ENCODE peak calls at places on chromosomes 5 and 9, in four cellular contexts. One of them, this sample, is unnamed.

GRCh38 chr5:95621839-95622629 is 2.1 kb downstream of the GPR150 start:
- DNase-seq in SW 1271: no peak
- DNase-seq in stromal cell of bone marrow: no peak
- DNase-seq in AG04449: no peak
- DNase-seq in this sample: no peak

GRCh38 chr9:136946228-136946892 is 1.3 kb downstream of the C8G start:
- DNase-seq in SW 1271: no peak
- DNase-seq in stromal cell of bone marrow: no peak
- DNase-seq in AG04449: no peak
- DNase-seq in this sample: no peak

GRCh38 chr5:10712574-10713366 is 48.3 kb downstream of the DAP start:
- DNase-seq in SW 1271: no peak
- DNase-seq in stromal cell of bone marrow: no peak
- DNase-seq in AG04449: no peak
- DNase-seq in this sample: no peak

GRCh38 chr9:124776952-124777645 is at the start of gene OLFML2A:
- DNase-seq in SW 1271: no peak
- DNase-seq in stromal cell of bone marrow: no peak
- DNase-seq in AG04449: no peak
- DNase-seq in this sample: no peak

GRCh38 chr5:82225525-82226172 is 52.5 kb downstream of the RPS23 start:
- DNase-seq in SW 1271: no peak
- DNase-seq in stromal cell of bone marrow: peak
- DNase-seq in AG04449: peak
- DNase-seq in this sample: peak

GRCh38 chr5:60820593-60821487 is 23.2 kb downstream of the ELOVL7 start:
- DNase-seq in SW 1271: no peak
- DNase-seq in stromal cell of bone marrow: no peak
- DNase-seq in AG04449: no peak
- DNase-seq in this sample: no peak

GRCh38 chr5:179287631-179288030 is 57.6 kb downstream of the ADAMTS2 start:
- DNase-seq in SW 1271: no peak
- DNase-seq in stromal cell of bone marrow: no peak
- DNase-seq in AG04449: no peak
- DNase-seq in this sample: no peak

GRCh38 chr9:93288891-93289883 is 105.2 kb downstream of the WNK2 start:
- DNase-seq in SW 1271: no peak
- DNase-seq in stromal cell of bone marrow: no peak
- DNase-seq in AG04449: no peak
- DNase-seq in this sample: no peak

GRCh38 chr9:37531699-37532098 is 44.5 kb downstream of the FBXO10 start:
- DNase-seq in SW 1271: no peak
- DNase-seq in stromal cell of bone marrow: no peak
- DNase-seq in AG04449: no peak
- DNase-seq in this sample: no peak

GRCh38 chr5:111830333-111830732 is 73.3 kb upstream of the NREP start:
- DNase-seq in SW 1271: no peak
- DNase-seq in stromal cell of bone marrow: no peak
- DNase-seq in AG04449: no peak
- DNase-seq in this sample: no peak

GRCh38 chr5:41418220-41419031 is 92.0 kb downstream of the PLCXD3 start:
- DNase-seq in SW 1271: peak
- DNase-seq in stromal cell of bone marrow: no peak
- DNase-seq in AG04449: no peak
- DNase-seq in this sample: peak

GRCh38 chr5:146173597-146173996 is 8.9 kb downstream of the LARS1 start:
- DNase-seq in SW 1271: no peak
- DNase-seq in stromal cell of bone marrow: no peak
- DNase-seq in AG04449: no peak
- DNase-seq in this sample: no peak

GRCh38 chr5:3075309-3075708 is 323.8 kb upstream of the IRX2 start:
- DNase-seq in SW 1271: no peak
- DNase-seq in stromal cell of bone marrow: no peak
- DNase-seq in AG04449: no peak
- DNase-seq in this sample: no peak

GRCh38 chr9:17191095-17191494 is 56.3 kb downstream of the CNTLN start:
- DNase-seq in SW 1271: no peak
- DNase-seq in stromal cell of bone marrow: no peak
- DNase-seq in AG04449: peak
- DNase-seq in this sample: no peak

GRCh38 chr9:137899551-137900360 is 22.2 kb downstream of the CACNA1B start:
- DNase-seq in SW 1271: no peak
- DNase-seq in stromal cell of bone marrow: no peak
- DNase-seq in AG04449: no peak
- DNase-seq in this sample: no peak

GRCh38 chr5:369151-369939 is 47.8 kb downstream of the AHRR start:
- DNase-seq in SW 1271: no peak
- DNase-seq in stromal cell of bone marrow: no peak
- DNase-seq in AG04449: no peak
- DNase-seq in this sample: no peak

GRCh38 chr5:80125962-80126480 is 90.9 kb downstream of the THBS4 start:
- DNase-seq in SW 1271: no peak
- DNase-seq in stromal cell of bone marrow: peak
- DNase-seq in AG04449: peak
- DNase-seq in this sample: no peak

GRCh38 chr5:124872615-124873014 is 126.2 kb upstream of the ZNF608 start:
- DNase-seq in SW 1271: no peak
- DNase-seq in stromal cell of bone marrow: no peak
- DNase-seq in AG04449: no peak
- DNase-seq in this sample: no peak

GRCh38 chr9:73916016-73916673 is 581.0 kb upstream of the RORB start:
- DNase-seq in SW 1271: no peak
- DNase-seq in stromal cell of bone marrow: no peak
- DNase-seq in AG04449: no peak
- DNase-seq in this sample: no peak

GRCh38 chr9:27303219-27303618 is 6.3 kb upstream of the EQTN start:
- DNase-seq in SW 1271: no peak
- DNase-seq in stromal cell of bone marrow: no peak
- DNase-seq in AG04449: no peak
- DNase-seq in this sample: no peak

GRCh38 chr5:116145416-116145815 is 60.6 kb downstream of the COMMD10 start:
- DNase-seq in SW 1271: no peak
- DNase-seq in stromal cell of bone marrow: no peak
- DNase-seq in AG04449: no peak
- DNase-seq in this sample: no peak

GRCh38 chr5:169296456-169297220 is 4.3 kb downstream of the SLIT3 start:
- DNase-seq in SW 1271: no peak
- DNase-seq in stromal cell of bone marrow: peak
- DNase-seq in AG04449: no peak
- DNase-seq in this sample: no peak

GRCh38 chr5:73119492-73120157 is 750 bp upstream of the TMEM171 start:
- DNase-seq in SW 1271: no peak
- DNase-seq in stromal cell of bone marrow: no peak
- DNase-seq in AG04449: no peak
- DNase-seq in this sample: no peak

GRCh38 chr9:78158286-78158685 is 77.6 kb upstream of the CEP78 start:
- DNase-seq in SW 1271: no peak
- DNase-seq in stromal cell of bone marrow: no peak
- DNase-seq in AG04449: no peak
- DNase-seq in this sample: no peak

GRCh38 chr5:170697031-170697430 is 86.5 kb upstream of the GABRP start:
- DNase-seq in SW 1271: no peak
- DNase-seq in stromal cell of bone marrow: no peak
- DNase-seq in AG04449: no peak
- DNase-seq in this sample: no peak

GRCh38 chr9:34585946-34586705 is 3.4 kb downstream of the CNTFR start:
- DNase-seq in SW 1271: no peak
- DNase-seq in stromal cell of bone marrow: no peak
- DNase-seq in AG04449: no peak
- DNase-seq in this sample: no peak

GRCh38 chr5:15501057-15501791 is 1.2 kb downstream of the FBXL7 start:
- DNase-seq in SW 1271: peak
- DNase-seq in stromal cell of bone marrow: no peak
- DNase-seq in AG04449: no peak
- DNase-seq in this sample: no peak

GRCh38 chr9:127555830-127556820 is 56.0 kb upstream of the STXBP1 start:
- DNase-seq in SW 1271: peak
- DNase-seq in stromal cell of bone marrow: peak
- DNase-seq in AG04449: peak
- DNase-seq in this sample: peak

GRCh38 chr9:106916491-106917235 is 53.7 kb downstream of the ZNF462 start:
- DNase-seq in SW 1271: peak
- DNase-seq in stromal cell of bone marrow: no peak
- DNase-seq in AG04449: peak
- DNase-seq in this sample: peak

GRCh38 chr5:72956324-72957140 is 691 bp downstream of the FCHO2 start:
- DNase-seq in SW 1271: no peak
- DNase-seq in stromal cell of bone marrow: no peak
- DNase-seq in AG04449: no peak
- DNase-seq in this sample: no peak

GRCh38 chr5:173825215-173825865 is 62.8 kb upstream of the CPEB4 start:
- DNase-seq in SW 1271: no peak
- DNase-seq in stromal cell of bone marrow: no peak
- DNase-seq in AG04449: peak
- DNase-seq in this sample: no peak

GRCh38 chr9:91211919-91212318 is 149.8 kb downstream of the AUH start:
- DNase-seq in SW 1271: no peak
- DNase-seq in stromal cell of bone marrow: no peak
- DNase-seq in AG04449: no peak
- DNase-seq in this sample: no peak

GRCh38 chr9:123420560-123421210 is 64.7 kb downstream of the CRB2 start:
- DNase-seq in SW 1271: no peak
- DNase-seq in stromal cell of bone marrow: no peak
- DNase-seq in AG04449: no peak
- DNase-seq in this sample: no peak

GRCh38 chr5:136629125-136629790 is 263.9 kb upstream of the TRPC7 start:
- DNase-seq in SW 1271: no peak
- DNase-seq in stromal cell of bone marrow: no peak
- DNase-seq in AG04449: no peak
- DNase-seq in this sample: no peak

GRCh38 chr5:50547303-50547702 is 106.2 kb upstream of the EMB start:
- DNase-seq in SW 1271: no peak
- DNase-seq in stromal cell of bone marrow: no peak
- DNase-seq in AG04449: no peak
- DNase-seq in this sample: no peak